ENCODE peak calls at places on chromosome 15, in four cellular contexts. E is stomach; Y is gastrocnemius medialis; P is CD8-positive, alpha-beta memory T cell. X is an unnamed sample.

GRCh38 chr15:84748274-84749110 is at the start of gene ZNF592:
- DNase-seq in E (peak; percentile 89), P (peak; percentile 81), Y (peak; percentile 64), X (peak; percentile 86)

GRCh38 chr15:42348083-42348482 is 11.2 kb upstream of the CAPN3 start:
- DNase-seq in Y (no peak), E (no peak), P (no peak), X (no peak)

GRCh38 chr15:66456211-66456610 is 41.4 kb downstream of the SNAPC5 start:
- DNase-seq in E (no peak), Y (no peak), P (no peak), X (no peak)

GRCh38 chr15:89429023-89429422 is 67.4 kb downstream of the RHCG start:
- DNase-seq in P (no peak), Y (no peak), E (no peak), X (no peak)

GRCh38 chr15:96323250-96324162 is 7.0 kb upstream of the NR2F2 start:
- DNase-seq in Y (no peak), E (no peak), P (no peak), X (no peak)

GRCh38 chr15:26889298-26889898 is 22.5 kb downstream of the GABRA5 start:
- DNase-seq in E (peak; percentile 74), P (no peak), Y (no peak), X (no peak)

GRCh38 chr15:45549831-45550230 is 27.3 kb upstream of the SLC30A4 start:
- DNase-seq in E (no peak), P (no peak), Y (no peak), X (no peak)

GRCh38 chr15:98381446-98381845 is 266.9 kb upstream of the IGF1R start:
- DNase-seq in P (no peak), Y (no peak), E (no peak), X (no peak)

GRCh38 chr15:83498801-83499200 is 51.7 kb downstream of the SH3GL3 start:
- DNase-seq in Y (no peak), E (no peak), P (no peak), X (no peak)

GRCh38 chr15:98823012-98823458 is 174.7 kb downstream of the IGF1R start:
- DNase-seq in Y (no peak), E (no peak), P (no peak), X (no peak)

GRCh38 chr15:48355377-48355776 is 24.1 kb downstream of the DUT start:
- DNase-seq in E (no peak), P (no peak), Y (no peak), X (no peak)

GRCh38 chr15:92796163-92796611 is 103.9 kb upstream of the CHD2 start:
- DNase-seq in P (no peak), Y (no peak), E (no peak), X (no peak)

GRCh38 chr15:66698318-66698961 is 3.6 kb upstream of the SMAD6 start:
- DNase-seq in P (no peak), Y (no peak), E (peak; percentile 77), X (peak; percentile 67)

DNA sequence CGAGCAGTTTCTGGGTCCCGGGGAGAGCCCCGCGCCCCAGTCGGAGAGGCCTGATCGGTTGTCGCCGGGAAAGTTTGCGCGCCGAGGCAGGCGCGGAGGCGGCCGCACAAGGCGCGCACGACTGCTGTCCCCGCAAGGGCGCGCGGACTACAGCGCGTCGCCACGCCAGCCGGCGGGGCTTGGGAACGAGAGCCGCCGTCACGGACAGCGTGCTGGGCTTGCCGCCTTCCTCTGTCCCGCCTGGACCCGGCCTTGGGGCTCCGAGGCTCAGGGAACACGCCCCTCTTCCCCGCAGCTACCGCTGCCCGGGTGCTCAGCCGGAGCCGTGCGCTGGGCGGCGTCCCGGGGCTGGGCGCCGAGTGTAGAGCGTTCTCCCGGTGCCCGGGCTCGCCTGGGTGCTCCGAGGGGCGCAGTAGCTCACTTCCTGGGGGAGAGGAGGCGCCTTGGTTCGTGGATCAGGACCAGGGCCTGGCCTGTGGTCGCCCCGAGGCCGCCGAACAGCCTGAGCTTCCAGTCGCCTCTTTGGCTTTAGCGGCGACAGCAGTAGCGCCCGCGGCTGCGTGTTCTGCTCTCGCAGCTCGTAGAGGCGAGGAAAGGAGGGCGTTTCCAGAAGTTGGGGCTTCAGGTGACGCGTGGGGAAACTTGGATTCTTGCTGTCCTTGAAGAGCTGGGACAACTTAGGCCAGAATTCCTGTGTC is 226.6 kb upstream of the C2CD4B start:
- DNase-seq in E (peak; percentile 50), Y (peak; percentile 26), P (no peak), X (no peak)
- H3K4me1 ChIP-seq in E (peaks cover 30% of the 10 kb centered on the region), Y (peaks cover 19% of the 10 kb centered on the region), P (peaks cover 15% of the 10 kb centered on the region), X (peaks cover 3% of the 10 kb centered on the region)

GRCh38 chr15:36899696-36900095 is 200.7 kb downstream of the MEIS2 start:
- DNase-seq in P (no peak), E (no peak), Y (no peak), X (no peak)
- H3K4me3 ChIP-seq in P (no peak overlapping the region), E (no peak overlapping the region), Y (no peak overlapping the region), X (no peak overlapping the region)

GRCh38 chr15:95303659-95304058 is 1026.8 kb upstream of the NR2F2 start:
- DNase-seq in E (no peak), P (no peak), Y (no peak), X (no peak)

GRCh38 chr15:95304116-95304873 is 1026.2 kb upstream of the NR2F2 start:
- DNase-seq in P (no peak), E (no peak), Y (no peak), X (no peak)

GRCh38 chr15:95302809-95303208 is 1027.7 kb upstream of the NR2F2 start:
- DNase-seq in Y (no peak), P (no peak), E (no peak), X (no peak)

GRCh38 chr15:95307115-95307514 is 1023.4 kb upstream of the NR2F2 start:
- DNase-seq in P (no peak), Y (no peak), E (no peak), X (no peak)

DNA sequence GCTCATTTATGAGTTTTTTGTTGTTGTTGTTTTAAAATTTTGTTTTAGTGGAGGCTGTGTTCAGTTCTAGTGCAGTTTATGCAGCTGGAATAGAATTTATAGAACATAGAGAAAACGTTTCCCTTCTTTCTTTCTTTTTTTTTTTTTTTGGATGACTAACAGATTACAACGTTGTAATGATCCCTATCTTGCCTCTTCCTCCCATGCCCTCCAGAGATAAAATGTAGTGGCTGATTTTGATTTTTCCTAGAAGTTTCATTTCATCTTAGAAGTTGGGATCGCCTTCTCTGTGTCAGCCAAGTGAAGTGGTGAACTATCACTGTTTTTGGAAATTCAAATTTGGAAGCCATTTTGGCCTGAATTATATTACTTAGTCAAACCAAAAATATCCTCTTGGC is 1025.6 kb upstream of the NR2F2 start:
- DNase-seq in E (no peak), Y (no peak), P (no peak), X (no peak)
- H3K4me1 ChIP-seq in E (peaks cover 12% of the 10 kb centered on the region), Y (peaks cover 3% of the 10 kb centered on the region), P (no peaks in the 10 kb centered on the region), X (no peaks in the 10 kb centered on the region)

GRCh38 chr15:57746752-57747151 is 40.2 kb downstream of the POLR2M start:
- DNase-seq in P (no peak), Y (no peak), E (no peak), X (no peak)

GRCh38 chr15:57751177-57751800 is 44.8 kb downstream of the POLR2M start:
- DNase-seq in P (no peak), Y (no peak), E (no peak), X (no peak)

GRCh38 chr15:57743424-57743823 is 36.9 kb downstream of the POLR2M start:
- DNase-seq in P (no peak), E (no peak), Y (no peak), X (no peak)

GRCh38 chr15:57752426-57752825 is 45.9 kb downstream of the POLR2M start:
- DNase-seq in Y (peak; percentile 6), P (no peak), E (no peak), X (no peak)

DNA sequence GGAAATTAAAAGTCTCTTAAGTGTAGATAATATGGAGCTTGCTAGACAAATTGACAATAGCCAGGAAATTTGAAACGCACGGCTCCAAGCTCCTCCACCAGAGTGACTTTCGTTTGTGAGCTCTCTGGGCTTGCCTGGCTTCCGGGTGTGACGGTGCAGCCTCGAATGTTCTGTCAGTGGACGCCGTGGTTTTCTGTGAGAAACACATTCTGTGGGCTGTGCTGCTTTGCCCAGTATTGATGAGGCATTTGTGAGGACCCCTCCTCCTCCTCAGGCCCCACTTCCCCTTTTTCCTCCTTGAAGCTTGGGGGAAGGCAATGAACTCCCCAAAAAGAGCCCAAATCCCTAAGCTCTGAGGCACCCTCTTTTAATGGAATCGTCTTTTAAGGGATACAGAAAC is 40.7 kb downstream of the POLR2M start:
- DNase-seq in P (no peak), E (peak; percentile 41), Y (no peak), X (no peak)
- H3K4me3 ChIP-seq in P (no peak overlapping the region), E (no peak overlapping the region), Y (no peak overlapping the region), X (no peak overlapping the region)

X was measured in lung.